ENCODE peak calls at places on chromosomes 2 and 18, in nine cellular contexts. G is mucosa of descending colon, D is AG04449, W is vagina, C is transverse colon, Y is DND-41, E is ovary, T is GM12878, K is heart right ventricle. P is an unnamed sample.

GRCh38 chr2:236971131-236971850 is 114.4 kb upstream of the COPS8 start:
- DNase-seq in G (no peak), D (no peak), W (no peak), C (no peak), Y (no peak), E (no peak), T (no peak), K (no peak), P (no peak)

GRCh38 chr18:5298156-5298852 is 2.8 kb upstream of the ZBTB14 start:
- DNase-seq in G (no peak), D (no peak), W (no peak), C (no peak), Y (no peak), E (no peak), T (no peak), K (no peak), P (no peak)

GRCh38 chr2:230793573-230794359 is 71.0 kb upstream of the ITM2C start:
- DNase-seq in G (no peak), D (peak; percentile 98), W (peak; percentile 95), C (peak; percentile 70), Y (no peak), E (peak; percentile 69), T (no peak), K (peak; percentile 69), P (peak; percentile 93)

GRCh38 chr2:223578846-223579245 is 23.3 kb downstream of the SCG2 start:
- DNase-seq in G (no peak), D (no peak), W (no peak), C (no peak), Y (no peak), E (no peak), T (no peak), K (no peak), P (no peak)

GRCh38 chr18:26436176-26437031 is 111.9 kb downstream of the KCTD1 start:
- DNase-seq in G (no peak), D (peak; percentile 54), W (peak; percentile 77), C (no peak), Y (no peak), E (no peak), T (no peak), K (no peak), P (peak; percentile 15)

GRCh38 chr2:218883491-218884490 is 3.1 kb downstream of the WNT10A start:
- DNase-seq in G (no peak), D (no peak), W (no peak), C (peak; percentile 44), Y (no peak), E (no peak), T (no peak), K (no peak), P (no peak)

GRCh38 chr18:36389811-36390581 is 92.5 kb downstream of the FHOD3 start:
- DNase-seq in G (no peak), D (no peak), W (peak; percentile 65), C (no peak), Y (no peak), E (no peak), T (no peak), K (peak; percentile 36), P (no peak)

GRCh38 chr2:45707034-45707433 is 55.6 kb downstream of the PRKCE start:
- DNase-seq in G (no peak), D (no peak), W (no peak), C (no peak), Y (no peak), E (no peak), T (no peak), K (no peak), P (no peak)

GRCh38 chr2:189370719-189371118 is 70.6 kb upstream of the WDR75 start:
- DNase-seq in G (no peak), D (no peak), W (no peak), C (no peak), Y (no peak), E (no peak), T (no peak), K (no peak), P (no peak)

GRCh38 chr2:101852824-101853223 is 138.9 kb upstream of the IL1R2 start:
- DNase-seq in G (no peak), D (no peak), W (no peak), C (no peak), Y (no peak), E (no peak), T (no peak), K (no peak), P (no peak)

GRCh38 chr2:43977677-43978076 is 18.1 kb downstream of the LRPPRC start:
- DNase-seq in G (no peak), D (no peak), W (no peak), C (no peak), Y (no peak), E (no peak), T (no peak), K (no peak), P (no peak)

GRCh38 chr2:36708119-36708741 is 11.7 kb downstream of the VIT start:
- DNase-seq in G (no peak), D (peak; percentile 54), W (no peak), C (no peak), Y (no peak), E (no peak), T (no peak), K (no peak), P (no peak)

GRCh38 chr2:101473911-101474751 is 781 bp downstream of the RFX8 start:
- DNase-seq in G (peak; percentile 58), D (no peak), W (no peak), C (peak; percentile 16), Y (peak; percentile 72), E (peak; percentile 66), T (no peak), K (peak; percentile 66), P (no peak)

GRCh38 chr2:102141011-102141914 is 1.3 kb upstream of the IL1R1 start:
- DNase-seq in G (no peak), D (peak; percentile 86), W (no peak), C (no peak), Y (no peak), E (no peak), T (no peak), K (peak; percentile 27), P (no peak)

GRCh38 chr2:72892506-72893173 is 5.4 kb downstream of the SPR start:
- DNase-seq in G (peak; percentile 75), D (no peak), W (no peak), C (peak; percentile 76), Y (peak; percentile 54), E (peak; percentile 38), T (no peak), K (peak; percentile 57), P (no peak)

GRCh38 chr2:229273384-229274338 is 2.6 kb upstream of the PID1 start:
- DNase-seq in G (peak; percentile 73), D (no peak), W (no peak), C (peak; percentile 86), Y (peak; percentile 18), E (peak; percentile 45), T (peak; percentile 11), K (peak; percentile 64), P (peak; percentile 61)

GRCh38 chr18:22182884-22183610 is 13.7 kb downstream of the GATA6 start:
- DNase-seq in G (no peak), D (no peak), W (no peak), C (no peak), Y (no peak), E (no peak), T (no peak), K (no peak), P (no peak)

GRCh38 chr2:108944601-108945241 is 44.3 kb downstream of the EDAR start:
- DNase-seq in G (no peak), D (no peak), W (no peak), C (no peak), Y (no peak), E (no peak), T (no peak), K (no peak), P (no peak)

GRCh38 chr2:85577386-85578242 is at the start of gene VAMP8:
- DNase-seq in G (peak; percentile 92), D (no peak), W (no peak), C (peak; percentile 91), Y (no peak), E (no peak), T (no peak), K (no peak), P (no peak)
- H3K4me3 ChIP-seq in G (peak within 1 kb of the TSS; percentile 37), D (no peak within 1 kb of the TSS), W (peak within 1 kb of the TSS; percentile 35), C (peak within 1 kb of the TSS; percentile 65), Y (no peak within 1 kb of the TSS), E (peak within 1 kb of the TSS; percentile 31), T (peak within 1 kb of the TSS; percentile 77), K (peak within 1 kb of the TSS; percentile 36), P (peak within 1 kb of the TSS; percentile 66)

GRCh38 chr2:208101716-208102631 is 22.4 kb downstream of the CRYGD start:
- DNase-seq in G (no peak), D (no peak), W (no peak), C (no peak), Y (no peak), E (no peak), T (no peak), K (no peak), P (peak; percentile 43)
- TF ChIP-seq CTCF in G (no peak), D (no peak), W (no peak), C (no peak), Y (peak; percentile 55), E (peak; percentile 35), T (no peak), K (peak; percentile 29), P (peak; percentile 74)

GRCh38 chr2:232632229-232632903 is 1.0 kb upstream of the EFHD1 start:
- DNase-seq in G (no peak), D (no peak), W (no peak), C (no peak), Y (no peak), E (peak; percentile 27), T (no peak), K (peak; percentile 21), P (no peak)
- H3K4me3 ChIP-seq in G (no peak overlapping the region), D (peak overlapping the region; percentile 59), W (peak overlapping the region; percentile 75), C (peak overlapping the region; percentile 52), Y (no peak overlapping the region), E (peak overlapping the region; percentile 87), T (no peak overlapping the region), K (peak overlapping the region; percentile 74), P (peak overlapping the region; percentile 59)

GRCh38 chr2:10022886-10023662 is 20.3 kb upstream of the KLF11 start:
- DNase-seq in G (peak; percentile 28), D (no peak), W (no peak), C (no peak), Y (no peak), E (no peak), T (no peak), K (no peak), P (no peak)
- TF ChIP-seq CTCF in G (no peak), D (peak; percentile 6), W (no peak), C (no peak), Y (peak; percentile 5), E (no peak), T (no peak), K (peak; percentile 24), P (no peak)

GRCh38 chr2:184769038-184769437 is 170.7 kb downstream of the ZNF804A start:
- DNase-seq in G (no peak), D (peak; percentile 58), W (no peak), C (no peak), Y (no peak), E (no peak), T (no peak), K (no peak), P (no peak)
- H3K4me3 ChIP-seq in G (no peak overlapping the region), D (no peak overlapping the region), W (no peak overlapping the region), C (no peak overlapping the region), Y (no peak overlapping the region), E (no peak overlapping the region), T (no peak overlapping the region), K (no peak overlapping the region), P (no peak overlapping the region)

DNA sequence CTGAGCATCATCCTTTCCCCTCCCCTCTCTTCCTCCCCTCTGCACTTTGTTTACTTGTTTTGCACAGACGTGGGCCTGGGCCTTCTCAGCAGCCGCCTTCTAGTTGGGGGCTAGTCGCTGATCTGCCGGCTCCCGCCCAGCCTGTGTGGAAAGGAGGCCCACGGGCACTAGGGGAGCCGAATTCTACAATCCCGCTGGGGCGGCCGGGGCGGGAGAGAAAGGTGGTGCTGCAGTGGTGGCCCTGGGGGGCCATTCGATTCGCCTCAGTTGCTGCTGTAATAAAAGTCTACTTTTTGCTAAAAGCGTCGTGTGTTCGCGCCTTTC is 261 bp upstream of the KRTCAP3 start:
- DNase-seq in G (no peak), D (no peak), W (no peak), C (no peak), Y (no peak), E (no peak), T (no peak), K (no peak), P (no peak)
- TF ChIP-seq CTCF in G (no peak), D (no peak), W (no peak), C (no peak), Y (no peak), E (no peak), T (no peak), K (no peak), P (no peak)

P was measured in Panc1.